ENCODE peak calls at places on chromosomes 16 and 17, in five cellular contexts. W is IMR-90, E is K562, M is A549, N is GM12878. U is an unnamed sample.

GRCh38 chr16:10982430-10983174 is 38.2 kb downstream of the CLEC16A start:
- DNase-seq in W (peak), E (no peak), M (no peak), N (no peak), U (no peak)

GRCh38 chr16:6349725-6350124 is 982.9 kb upstream of the RBFOX1 start:
- DNase-seq in W (no peak), E (no peak), M (no peak), N (no peak), U (no peak)

GRCh38 chr17:45242015-45242414 is 19.9 kb downstream of the SPATA32 start:
- DNase-seq in W (no peak), E (no peak), M (no peak), N (no peak), U (no peak)

GRCh38 chr17:50129303-50129945 is 536 bp downstream of the SAMD14 start:
- DNase-seq in W (peak), E (no peak), M (no peak), N (no peak), U (no peak)

GRCh38 chr17:34566873-34567272 is 12.5 kb upstream of the TMEM132E start:
- DNase-seq in W (no peak), E (no peak), M (no peak), N (no peak), U (no peak)

GRCh38 chr16:28951410-28951943 is 740 bp downstream of the NFATC2IP start:
- DNase-seq in W (no peak), E (no peak), M (no peak), N (no peak), U (no peak)

GRCh38 chr16:27149986-27150385 is 53.3 kb upstream of the KDM8 start:
- DNase-seq in W (no peak), E (no peak), M (no peak), N (peak), U (no peak)

GRCh38 chr17:3925684-3926537 is 9.6 kb upstream of the P2RX1 start:
- DNase-seq in W (no peak), E (no peak), M (no peak), N (no peak), U (no peak)

GRCh38 chr16:58094026-58094425 is 35.2 kb downstream of the CFAP20 start:
- DNase-seq in W (no peak), E (no peak), M (no peak), N (no peak), U (no peak)

GRCh38 chr17:7130626-7131467 is 16.2 kb upstream of the ASGR2 start:
- DNase-seq in W (no peak), E (no peak), M (no peak), N (no peak), U (no peak)

GRCh38 chr17:77281904-77282367 is 141.2 kb downstream of the SEC14L1 start:
- DNase-seq in W (no peak), E (no peak), M (peak), N (no peak), U (no peak)

GRCh38 chr17:68108313-68109000 is 72.9 kb downstream of the KPNA2 start:
- DNase-seq in W (no peak), E (no peak), M (no peak), N (no peak), U (no peak)

GRCh38 chr17:17132746-17133145 is 73.4 kb downstream of the PLD6 start:
- DNase-seq in W (no peak), E (no peak), M (no peak), N (no peak), U (no peak)

GRCh38 chr16:555528-556478 is 4.4 kb upstream of the PRR35 start:
- DNase-seq in W (no peak), E (no peak), M (no peak), N (no peak), U (no peak)
- TF ChIP-seq CTCF in W (no peak), E (no peak), M (no peak), N (no peak), U (peak)

DNA sequence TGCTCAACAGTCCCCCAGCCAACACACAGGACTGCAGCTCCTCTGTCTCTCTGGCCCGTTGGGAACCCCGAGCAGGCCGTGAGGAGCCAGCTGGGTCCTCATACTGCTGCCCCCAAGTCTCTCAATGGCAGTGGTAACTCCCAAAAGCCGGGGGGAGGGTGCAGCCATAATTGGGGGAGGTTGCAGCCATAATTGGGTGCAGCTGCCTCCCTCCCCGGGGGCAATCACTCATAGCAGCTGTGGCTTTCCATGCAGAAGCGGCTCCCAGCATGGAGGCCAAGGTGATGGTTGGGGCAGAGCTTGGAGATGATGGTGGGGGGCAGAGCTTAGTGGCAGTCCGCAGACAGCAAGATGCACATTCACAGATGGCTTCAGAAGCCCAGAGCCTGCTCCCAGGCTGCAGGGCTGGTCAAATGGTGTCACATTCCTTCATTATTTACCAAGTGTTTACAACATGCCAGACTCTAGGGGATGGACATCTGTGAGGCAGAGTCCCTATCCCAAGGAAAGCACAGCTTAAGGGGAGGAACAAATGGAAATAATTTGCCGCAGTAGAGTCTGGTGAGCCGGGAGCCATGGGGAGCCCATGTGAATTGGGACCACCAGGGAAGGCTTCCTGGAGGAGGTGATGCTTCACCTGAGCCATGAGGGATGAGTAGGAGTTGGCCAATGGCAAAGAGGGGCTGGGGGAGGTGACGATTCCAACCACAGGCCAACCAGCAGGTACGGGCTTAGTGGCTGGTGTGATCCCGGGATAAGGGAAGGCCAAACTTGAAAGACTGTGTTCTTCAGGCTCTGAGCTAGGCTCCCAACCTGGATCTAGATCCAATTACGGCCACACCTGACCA is 8.2 kb downstream of the DOC2B start:
- DNase-seq in W (no peak), E (no peak), M (no peak), N (no peak), U (no peak)
- TF ChIP-seq BHLHE40 in W (no peak), E (no peak), M (no peak), N (no peak), U (no peak)

GRCh38 chr16:70331588-70332358 is 14.9 kb upstream of the DDX19A start:
- DNase-seq in W (no peak), E (no peak), M (no peak), N (no peak), U (no peak)
- TF ChIP-seq CTCF in W (peak), E (peak), M (peak), N (peak), U (peak)

GRCh38 chr16:56357765-56358322 is 67.5 kb downstream of the AMFR start:
- DNase-seq in W (no peak), E (no peak), M (no peak), N (no peak), U (peak)

GRCh38 chr16:56355786-56356275 is 69.5 kb downstream of the AMFR start:
- DNase-seq in W (no peak), E (peak), M (no peak), N (no peak), U (no peak)

GRCh38 chr16:56355221-56355620 is 70.1 kb downstream of the AMFR start:
- DNase-seq in W (no peak), E (no peak), M (no peak), N (no peak), U (no peak)

GRCh38 chr16:56356276-56357241 is 68.8 kb downstream of the AMFR start:
- DNase-seq in W (peak), E (peak), M (peak), N (peak), U (peak)

DNA sequence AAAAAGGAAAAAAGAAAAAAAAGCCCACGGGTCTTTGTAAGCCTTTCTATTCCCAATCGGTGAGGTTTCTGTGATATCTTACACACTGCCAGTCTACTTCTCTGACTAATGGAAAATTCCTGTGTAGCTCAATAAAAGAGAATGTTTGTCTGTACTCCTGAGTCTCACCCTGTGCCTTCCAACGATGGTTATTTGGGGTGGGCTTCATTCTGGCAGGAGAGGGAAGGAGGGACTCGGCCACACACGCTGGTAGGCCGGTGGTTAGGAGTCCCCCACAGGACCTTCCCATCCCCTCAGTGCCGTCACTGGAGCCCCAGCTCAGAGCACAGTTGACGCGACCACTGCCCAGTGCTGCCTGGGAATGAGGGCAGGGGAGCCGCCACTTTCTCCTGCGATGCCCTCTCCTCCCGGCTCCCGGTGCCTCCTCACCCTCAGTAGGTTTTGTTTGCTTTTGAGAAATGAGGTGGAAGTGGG is 68.0 kb downstream of the AMFR start:
- DNase-seq in W (peak), E (no peak), M (no peak), N (no peak), U (no peak)
- TF ChIP-seq BHLHE40 in W (no peak), E (no peak), M (no peak), N (no peak), U (no peak)

DNA sequence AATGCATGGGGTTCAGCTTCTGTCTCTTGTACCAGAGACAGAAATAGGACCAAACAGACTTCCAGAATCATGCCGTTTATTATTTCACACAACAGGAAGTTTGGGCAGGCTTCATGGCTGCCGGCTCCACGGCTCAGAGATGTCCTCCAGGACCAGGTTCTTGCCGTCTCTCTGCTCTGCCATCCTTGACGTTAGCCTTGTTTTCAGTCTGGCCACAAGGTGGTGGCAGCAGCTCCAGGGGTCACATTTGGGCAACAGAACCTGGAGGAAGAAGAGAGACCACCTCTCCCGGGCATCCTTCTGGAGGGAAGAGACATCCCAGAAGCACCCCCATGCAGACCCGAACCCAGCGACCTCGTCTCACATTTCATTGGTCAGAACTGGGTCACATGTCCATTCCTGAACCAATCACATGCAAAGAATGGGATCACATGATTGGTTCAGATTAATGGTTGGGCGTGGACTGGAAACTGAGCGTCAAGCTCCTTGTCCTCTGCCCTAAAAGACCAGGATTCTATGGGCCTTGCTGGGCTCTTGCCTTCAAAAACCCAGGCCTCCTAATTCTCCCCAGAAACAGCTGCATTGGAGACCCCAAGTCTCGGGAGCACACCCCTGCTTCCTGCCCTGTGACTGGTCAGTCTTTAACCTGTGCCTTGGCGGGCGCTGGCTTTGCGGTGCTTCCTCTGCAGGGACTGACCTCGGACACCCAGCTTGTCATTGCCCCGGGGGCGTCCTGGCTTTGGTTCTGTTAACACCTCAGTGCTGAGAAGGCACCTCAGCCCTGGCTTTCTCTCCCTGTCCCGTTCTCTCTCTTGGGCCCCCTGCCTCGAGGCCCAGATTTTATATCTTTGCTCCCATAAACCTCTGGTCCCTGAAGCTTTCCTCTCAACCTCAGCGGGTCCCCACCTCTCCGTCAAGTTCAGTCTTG is 63.3 kb downstream of the IRF8 start:
- DNase-seq in W (no peak), E (peak), M (peak), N (no peak), U (no peak)
- TF ChIP-seq CTCF in W (no peak), E (peak), M (no peak), N (no peak), U (no peak)

GRCh38 chr16:20763461-20764232 is at the start of gene ACSM3:
- DNase-seq in W (peak), E (peak), M (peak), N (peak), U (peak)
- TF ChIP-seq BHLHE40 in W (no peak), E (no peak), M (no peak), N (peak), U (no peak)